ENCODE peak calls at places on chromosome 10, in five cellular contexts. A is kidney; E is MM.1S; G is CD8-positive, alpha-beta T cell; T is upper lobe of right lung. Z is an unnamed sample.

GRCh38 chr10:114024876-114025609 is 18.6 kb upstream of the ADRB1 start:
- DNase-seq in E (peak; percentile 42), A (no peak), G (no peak), T (no peak), Z (no peak)

GRCh38 chr10:31142026-31142425 is 110.4 kb upstream of the ZNF438 start:
- DNase-seq in T (no peak), G (no peak), A (no peak), E (no peak), Z (peak; percentile 56)

GRCh38 chr10:48287417-48288391 is 13.2 kb upstream of the FRMPD2 start:
- DNase-seq in A (no peak), T (peak; percentile 69), E (no peak), G (no peak), Z (no peak)

GRCh38 chr10:98262571-98262970 is 5.4 kb downstream of the LOXL4 start:
- DNase-seq in A (peak; percentile 82), E (peak; percentile 51), G (peak; percentile 10), T (peak; percentile 78), Z (no peak)

GRCh38 chr10:48307584-48307983 is 1.1 kb downstream of the MAPK8 start:
- DNase-seq in A (no peak), E (no peak), G (no peak), T (no peak), Z (no peak)

GRCh38 chr10:109475704-109476103 is 447.6 kb downstream of the XPNPEP1 start:
- DNase-seq in A (no peak), E (no peak), G (no peak), T (no peak), Z (no peak)

GRCh38 chr10:34739915-34740314 is 75.2 kb downstream of the PARD3 start:
- DNase-seq in A (peak; percentile 78), T (peak; percentile 68), G (no peak), E (peak; percentile 34), Z (peak; percentile 91)

GRCh38 chr10:11154809-11155208 is 137.1 kb downstream of the CELF2 start:
- DNase-seq in T (no peak), A (no peak), G (no peak), E (no peak), Z (no peak)

GRCh38 chr10:73110345-73110849 is at the start of gene NUDT13:
- DNase-seq in A (no peak), G (peak; percentile 43), E (peak; percentile 86), T (no peak), Z (no peak)

GRCh38 chr10:48526371-48526821 is 78.5 kb downstream of the ARHGAP22 start:
- DNase-seq in G (no peak), E (no peak), A (peak; percentile 34), T (no peak), Z (no peak)

GRCh38 chr10:79274279-79275104 is 72.8 kb upstream of the PPIF start:
- DNase-seq in E (no peak), G (no peak), A (peak; percentile 90), T (peak; percentile 86), Z (no peak)

GRCh38 chr10:124742418-124743187 is 1.6 kb downstream of the FAM53B start:
- DNase-seq in G (no peak), T (no peak), A (no peak), E (peak; percentile 37), Z (no peak)

GRCh38 chr10:788796-789748 is 99.6 kb upstream of the DIP2C start:
- DNase-seq in A (peak; percentile 94), E (no peak), T (peak; percentile 87), G (no peak), Z (peak; percentile 88)

GRCh38 chr10:102776779-102777417 is 33.1 kb downstream of the WBP1L start:
- DNase-seq in T (peak; percentile 81), A (peak; percentile 87), E (peak; percentile 93), G (no peak), Z (no peak)

GRCh38 chr10:93599335-93599734 is 1.7 kb downstream of the RBP4 start:
- DNase-seq in A (no peak), E (no peak), T (no peak), G (no peak), Z (peak; percentile 16)

GRCh38 chr10:86344714-86345161 is 21.9 kb downstream of the GRID1 start:
- DNase-seq in T (peak; percentile 55), G (no peak), A (peak; percentile 54), E (no peak), Z (no peak)

GRCh38 chr10:4385491-4385890 is 440.5 kb upstream of the AKR1E2 start:
- DNase-seq in E (no peak), A (no peak), G (no peak), T (no peak), Z (no peak)

GRCh38 chr10:78552261-78552811 is 516.4 kb upstream of the ZMIZ1 start:
- DNase-seq in E (no peak), G (no peak), A (peak; percentile 81), T (no peak), Z (no peak)

GRCh38 chr10:88557659-88558058 is 25.5 kb downstream of the RNLS start:
- DNase-seq in E (no peak), T (no peak), G (no peak), A (no peak), Z (no peak)

GRCh38 chr10:101292194-101293006 is 61.6 kb upstream of the BTRC start:
- DNase-seq in A (no peak), G (no peak), T (no peak), E (no peak), Z (no peak)

GRCh38 chr10:69409968-69410367 is 6.8 kb downstream of the TACR2 start:
- DNase-seq in T (no peak), G (no peak), A (no peak), E (no peak), Z (no peak)

GRCh38 chr10:116891208-116891607 is 41.9 kb downstream of the ENO4 start:
- DNase-seq in A (no peak), E (no peak), T (no peak), G (no peak), Z (no peak)

GRCh38 chr10:112872728-112873127 is 77.3 kb upstream of the TCF7L2 start:
- DNase-seq in T (no peak), A (no peak), E (no peak), G (no peak), Z (no peak)

GRCh38 chr10:43263551-43264323 is 3.1 kb downstream of the RASGEF1A start:
- DNase-seq in E (no peak), A (peak; percentile 73), T (no peak), G (no peak), Z (no peak)
- TF ChIP-seq CTCF in E (no peak), A (no peak), T (no peak), G (no peak), Z (no peak)

GRCh38 chr10:6178581-6178980 is 24.2 kb upstream of the PFKFB3 start:
- DNase-seq in E (no peak), A (no peak), T (peak; percentile 46), G (no peak), Z (no peak)

GRCh38 chr10:6177880-6178281 is 24.9 kb upstream of the PFKFB3 start:
- DNase-seq in E (no peak), A (no peak), T (peak; percentile 23), G (no peak), Z (no peak)

GRCh38 chr10:6175329-6176055 is 27.2 kb upstream of the PFKFB3 start:
- DNase-seq in A (no peak), G (no peak), T (peak; percentile 43), E (no peak), Z (no peak)

GRCh38 chr10:6179078-6179477 is 23.7 kb upstream of the PFKFB3 start:
- DNase-seq in A (no peak), G (no peak), T (no peak), E (no peak), Z (no peak)

GRCh38 chr10:6176691-6177231 is 26.0 kb upstream of the PFKFB3 start:
- DNase-seq in T (peak; percentile 38), G (no peak), E (no peak), A (no peak), Z (no peak)
- H3K27ac ChIP-seq in T (peak overlapping the region; percentile 42), G (no peak overlapping the region), E (no peak overlapping the region), A (no peak overlapping the region), Z (peak overlapping the region; percentile 22)

DNA sequence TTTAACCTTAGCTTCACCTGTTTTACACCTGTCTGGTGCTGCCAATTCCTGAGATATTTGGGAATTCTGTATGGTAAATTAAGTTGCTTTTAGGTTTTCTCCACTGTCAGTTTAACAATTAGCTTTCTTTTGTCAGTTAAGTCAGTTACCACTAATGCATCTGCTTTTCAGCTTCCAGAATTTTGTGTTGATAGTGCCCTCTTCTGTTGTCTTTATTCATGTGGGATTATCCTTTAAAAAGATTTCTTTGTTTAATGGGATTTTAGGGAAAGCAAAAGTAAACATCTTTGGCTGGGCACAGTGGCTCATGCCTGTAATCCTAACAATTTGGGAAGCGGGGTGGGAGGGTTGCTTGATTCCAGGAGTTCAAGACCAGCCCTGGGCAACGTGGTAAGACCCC is 8.1 kb downstream of the TFAM start:
- DNase-seq in G (no peak), A (no peak), E (no peak), T (no peak), Z (no peak)
- TF ChIP-seq CTCF in G (no peak), A (no peak), E (no peak), T (no peak), Z (no peak)

GRCh38 chr10:60313589-60313952 is 76.1 kb downstream of the ANK3 start:
- DNase-seq in G (no peak), T (no peak), E (no peak), A (no peak), Z (no peak)

GRCh38 chr10:60310746-60311145 is 78.9 kb downstream of the ANK3 start:
- DNase-seq in E (no peak), G (no peak), A (no peak), T (no peak), Z (no peak)

GRCh38 chr10:60314306-60314940 is 75.3 kb downstream of the ANK3 start:
- DNase-seq in T (no peak), G (no peak), A (no peak), E (no peak), Z (no peak)

GRCh38 chr10:60311821-60312220 is 77.9 kb downstream of the ANK3 start:
- DNase-seq in T (no peak), G (no peak), A (no peak), E (no peak), Z (no peak)

DNA sequence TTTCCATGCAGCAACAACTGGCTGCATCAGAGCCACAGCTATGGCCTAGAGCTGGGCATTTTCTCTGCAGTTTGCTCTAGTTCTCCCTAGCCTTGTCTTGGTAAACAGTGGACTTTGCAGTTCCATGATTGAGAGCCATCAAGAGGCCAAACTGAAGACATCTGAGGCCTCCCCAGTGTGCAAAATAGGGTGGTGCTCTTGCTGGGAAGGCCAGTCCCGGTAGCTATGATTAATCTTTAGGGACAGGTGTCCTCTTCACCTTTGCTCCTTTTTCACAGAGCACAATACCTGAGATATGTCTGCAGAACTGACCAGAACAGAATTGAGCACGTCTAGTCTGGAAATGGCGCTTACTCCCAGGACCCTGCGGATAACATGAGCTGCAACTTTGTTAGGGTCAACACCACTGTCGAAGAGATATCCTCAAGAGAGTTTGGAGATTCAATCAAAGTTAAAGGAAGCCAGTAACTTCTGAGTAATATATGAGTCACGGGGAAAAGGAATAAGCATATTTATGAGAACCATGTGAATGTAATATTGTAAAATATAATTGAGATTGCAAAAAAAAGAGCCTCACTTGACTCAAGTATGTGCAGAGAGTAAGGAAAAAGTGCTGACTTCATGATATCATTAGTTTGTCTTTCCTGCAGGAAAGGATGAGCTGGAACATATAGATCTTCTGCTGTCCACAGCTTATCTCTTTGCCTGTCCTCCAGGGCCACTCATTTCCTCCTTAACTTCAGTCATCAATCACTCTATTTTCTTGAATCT is 76.7 kb downstream of the ANK3 start:
- DNase-seq in A (no peak), T (no peak), E (no peak), G (no peak), Z (no peak)
- H3K27ac ChIP-seq in A (no peak overlapping the region), T (no peak overlapping the region), E (no peak overlapping the region), G (no peak overlapping the region), Z (no peak overlapping the region)

Z was measured in vagina.